ENCODE peak calls at places on chromosomes 7 and 10, in four cellular contexts. Q, O, M and D are unnamed samples.

GRCh38 chr10:102152545-102152890 is 329 bp downstream of the NOLC1 start:
- DNase-seq in Q (peak), O (no peak), M (no peak), D (no peak)

GRCh38 chr7:96299496-96299895 is 22.4 kb downstream of the SLC25A13 start:
- DNase-seq in O (no peak), Q (no peak), M (no peak), D (no peak)

GRCh38 chr10:113187066-113187777 is 237.2 kb downstream of the TCF7L2 start:
- DNase-seq in O (peak), M (no peak), Q (no peak), D (no peak)

GRCh38 chr7:122311280-122311679 is 6.7 kb upstream of the FEZF1 start:
- DNase-seq in Q (no peak), O (no peak), M (no peak), D (no peak)

GRCh38 chr7:98086231-98086855 is 20.3 kb upstream of the LMTK2 start:
- DNase-seq in Q (no peak), O (peak), M (no peak), D (no peak)

GRCh38 chr7:1481300-1481699 is 22.0 kb upstream of the MICALL2 start:
- DNase-seq in M (no peak), Q (no peak), O (no peak), D (no peak)

GRCh38 chr10:3530346-3531096 is 254.5 kb downstream of the KLF6 start:
- DNase-seq in O (no peak), Q (no peak), M (no peak), D (no peak)

GRCh38 chr10:521261-521660 is 168.2 kb downstream of the DIP2C start:
- DNase-seq in O (peak), M (no peak), Q (no peak), D (no peak)